ENCODE peak calls at places on chromosomes 7 and 10, in nine cellular contexts. M is MM.1S, L is psoas muscle, B is WERI-Rb-1, Z is HepG2, P is PC-3, S is fibroblast of lung, Q is GM23338, V is endodermal cell. H is an unnamed sample.

GRCh38 chr10:125149278-125150047 is 10.9 kb downstream of the CTBP2 start:
- DNase-seq in M (no peak), L (peak), B (no peak), Z (no peak), P (peak), S (peak), Q (peak), V (peak), H (peak)

GRCh38 chr10:117900280-117900679 is 146.5 kb downstream of the RAB11FIP2 start:
- DNase-seq in M (no peak), L (no peak), B (peak), Z (no peak), P (no peak), S (no peak), Q (no peak), V (no peak), H (no peak)

GRCh38 chr7:73613954-73614735 is 10.2 kb downstream of the MLXIPL start:
- DNase-seq in M (no peak), L (no peak), B (no peak), Z (peak), P (peak), S (peak), Q (no peak), V (no peak), H (no peak)

GRCh38 chr7:65477326-65477725 is 103.7 kb downstream of the ZNF92 start:
- DNase-seq in M (no peak), L (no peak), B (peak), Z (peak), P (peak), S (no peak), Q (peak), V (peak), H (no peak)

GRCh38 chr7:158923928-158924511 is 67.7 kb downstream of the DYNC2I1 start:
- DNase-seq in M (no peak), L (no peak), B (no peak), Z (no peak), P (no peak), S (no peak), Q (no peak), V (no peak), H (no peak)

GRCh38 chr10:79246606-79247275 is 100.5 kb upstream of the PPIF start:
- DNase-seq in M (no peak), L (peak), B (no peak), Z (no peak), P (no peak), S (peak), Q (no peak), V (no peak), H (peak)

GRCh38 chr10:11725912-11726311 is 16.3 kb upstream of the ECHDC3 start:
- DNase-seq in M (no peak), L (no peak), B (no peak), Z (no peak), P (no peak), S (no peak), Q (no peak), V (no peak), H (no peak)

GRCh38 chr7:133352430-133352829 is 99.6 kb downstream of the EXOC4 start:
- DNase-seq in M (no peak), L (no peak), B (no peak), Z (no peak), P (no peak), S (no peak), Q (no peak), V (no peak), H (no peak)

GRCh38 chr10:86262671-86263165 is 103.9 kb downstream of the GRID1 start:
- DNase-seq in M (no peak), L (no peak), B (no peak), Z (no peak), P (no peak), S (peak), Q (peak), V (peak), H (no peak)

GRCh38 chr10:5817322-5818047 is 4.3 kb upstream of the GDI2 start:
- DNase-seq in M (no peak), L (no peak), B (no peak), Z (peak), P (no peak), S (no peak), Q (no peak), V (no peak), H (no peak)

GRCh38 chr10:13563481-13564445 is 23.0 kb upstream of the PRPF18 start:
- DNase-seq in M (no peak), L (no peak), B (no peak), Z (no peak), P (no peak), S (no peak), Q (no peak), V (no peak), H (no peak)

GRCh38 chr10:76150139-76150885 is 718.9 kb downstream of the LRMDA start:
- DNase-seq in M (no peak), L (no peak), B (no peak), Z (peak), P (peak), S (peak), Q (peak), V (peak), H (no peak)

GRCh38 chr10:132335189-132336063 is 3.4 kb downstream of the LRRC27 start:
- DNase-seq in M (no peak), L (no peak), B (peak), Z (peak), P (no peak), S (no peak), Q (peak), V (peak), H (no peak)

GRCh38 chr10:37860494-37861190 is 3.2 kb upstream of the ZNF248 start:
- DNase-seq in M (peak), L (no peak), B (no peak), Z (peak), P (peak), S (peak), Q (no peak), V (no peak), H (peak)

GRCh38 chr10:89556590-89556989 is 21.2 kb upstream of the SLC16A12 start:
- DNase-seq in M (no peak), L (no peak), B (no peak), Z (no peak), P (peak), S (peak), Q (no peak), V (no peak), H (no peak)

GRCh38 chr7:50142421-50143113 is 49.5 kb upstream of the ZPBP start:
- DNase-seq in M (peak), L (no peak), B (no peak), Z (peak), P (peak), S (peak), Q (peak), V (no peak), H (peak)

GRCh38 chr10:104563051-104563450 is 78.0 kb upstream of the SORCS3 start:
- DNase-seq in M (no peak), L (no peak), B (no peak), Z (no peak), P (no peak), S (no peak), Q (no peak), V (peak), H (no peak)

GRCh38 chr7:158013085-158013668 is 574.4 kb downstream of the PTPRN2 start:
- DNase-seq in M (no peak), L (no peak), B (no peak), Z (no peak), P (no peak), S (no peak), Q (no peak), V (no peak), H (peak)

GRCh38 chr7:131692131-131692960 is 135.9 kb upstream of the PODXL start:
- DNase-seq in M (peak), L (peak), B (peak), Z (peak), P (peak), S (peak), Q (peak), V (peak), H (peak)

GRCh38 chr7:149125189-149125863 is 798 bp downstream of the ZNF425 start:
- DNase-seq in M (peak), L (no peak), B (no peak), Z (no peak), P (no peak), S (peak), Q (peak), V (no peak), H (no peak)

GRCh38 chr10:95562326-95562725 is 1.2 kb upstream of the SORBS1 start:
- DNase-seq in M (no peak), L (no peak), B (peak), Z (no peak), P (no peak), S (no peak), Q (no peak), V (no peak), H (no peak)

GRCh38 chr7:111556977-111557376 is 5.3 kb downstream of the IMMP2L start:
- DNase-seq in M (no peak), L (no peak), B (no peak), Z (no peak), P (no peak), S (no peak), Q (no peak), V (no peak), H (no peak)

GRCh38 chr10:128103229-128103714 is 23.0 kb downstream of the MKI67 start:
- DNase-seq in M (no peak), L (no peak), B (no peak), Z (no peak), P (no peak), S (no peak), Q (no peak), V (no peak), H (no peak)

GRCh38 chr7:79912213-79912633 is 222.4 kb upstream of the GNAI1 start:
- DNase-seq in M (no peak), L (no peak), B (no peak), Z (no peak), P (no peak), S (no peak), Q (no peak), V (no peak), H (no peak)

GRCh38 chr7:116101709-116102108 is 71.1 kb upstream of the TFEC start:
- DNase-seq in M (no peak), L (no peak), B (no peak), Z (no peak), P (peak), S (peak), Q (no peak), V (no peak), H (peak)

GRCh38 chr7:114047889-114048288 is 129.1 kb upstream of the PPP1R3A start:
- DNase-seq in M (no peak), L (no peak), B (no peak), Z (no peak), P (no peak), S (peak), Q (no peak), V (no peak), H (peak)

GRCh38 chr10:46052791-46053375 is 6.8 kb upstream of the MSMB start:
- DNase-seq in M (no peak), L (no peak), B (no peak), Z (no peak), P (no peak), S (no peak), Q (no peak), V (peak), H (no peak)

GRCh38 chr10:112827091-112827490 is 123.0 kb upstream of the TCF7L2 start:
- DNase-seq in M (no peak), L (no peak), B (no peak), Z (no peak), P (no peak), S (no peak), Q (no peak), V (no peak), H (no peak)

GRCh38 chr10:91816986-91817385 is 18.8 kb downstream of the TNKS2 start:
- DNase-seq in M (no peak), L (no peak), B (no peak), Z (no peak), P (no peak), S (no peak), Q (no peak), V (no peak), H (no peak)

GRCh38 chr10:4397337-4397736 is 428.7 kb upstream of the AKR1E2 start:
- DNase-seq in M (no peak), L (no peak), B (no peak), Z (no peak), P (no peak), S (no peak), Q (no peak), V (no peak), H (no peak)

GRCh38 chr10:4396401-4397283 is 429.4 kb upstream of the AKR1E2 start:
- DNase-seq in M (no peak), L (no peak), B (no peak), Z (no peak), P (no peak), S (no peak), Q (no peak), V (no peak), H (no peak)

GRCh38 chr10:4399571-4399970 is 426.4 kb upstream of the AKR1E2 start:
- DNase-seq in M (no peak), L (no peak), B (no peak), Z (no peak), P (no peak), S (no peak), Q (no peak), V (no peak), H (no peak)

GRCh38 chr10:4398602-4399001 is 427.4 kb upstream of the AKR1E2 start:
- DNase-seq in M (no peak), L (no peak), B (no peak), Z (no peak), P (no peak), S (no peak), Q (no peak), V (no peak), H (no peak)

GRCh38 chr10:4395731-4396130 is 430.3 kb upstream of the AKR1E2 start:
- DNase-seq in M (no peak), L (no peak), B (no peak), Z (no peak), P (no peak), S (no peak), Q (no peak), V (no peak), H (no peak)
- H3K4me3 ChIP-seq in M (no peak), L (no peak), B (no peak), Z (no peak), P (no peak), S (no peak), Q (no peak), V (no peak), H (no peak)

GRCh38 chr7:129657363-129657762 is 45.8 kb downstream of the NRF1 start:
- DNase-seq in M (no peak), L (no peak), B (no peak), Z (no peak), P (peak), S (peak), Q (no peak), V (no peak), H (no peak)
- TF ChIP-seq CTCF in M (no peak), L (no peak), B (no peak), Z (no peak), P (no peak), S (no peak), Q (no peak), V (no peak), H (no peak)

DNA sequence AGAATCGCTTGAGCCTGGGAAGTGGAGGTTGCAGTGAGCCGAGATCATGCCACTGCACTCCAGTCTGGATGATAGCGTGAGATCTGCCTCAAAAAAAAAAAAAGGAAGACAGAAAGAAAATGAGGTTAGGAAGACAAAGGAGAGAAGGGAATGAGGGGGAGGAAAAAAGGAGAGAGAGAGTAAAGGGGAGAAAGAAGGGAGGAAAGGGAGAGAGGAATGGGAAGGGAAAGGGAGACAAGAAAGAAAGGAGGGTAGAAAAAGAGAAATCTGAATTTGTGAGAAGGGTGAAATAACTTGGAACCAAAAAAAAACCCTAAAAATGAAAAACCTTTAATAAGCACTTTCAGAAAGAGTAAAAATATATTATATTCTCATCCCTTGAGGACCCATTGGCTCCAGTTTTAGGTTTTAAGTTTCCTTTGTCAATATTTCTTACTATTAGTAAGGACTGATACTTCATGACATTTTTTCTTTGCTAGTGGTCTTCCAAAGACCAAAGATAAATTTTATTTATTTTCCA is 54.9 kb downstream of the POT1 start:
- DNase-seq in M (no peak), L (no peak), B (no peak), Z (no peak), P (no peak), S (no peak), Q (no peak), V (no peak), H (no peak)
- H3K4me3 ChIP-seq in M (no peak), L (no peak), B (no peak), Z (no peak), P (no peak), S (no peak), Q (no peak), V (no peak), H (no peak)

DNA sequence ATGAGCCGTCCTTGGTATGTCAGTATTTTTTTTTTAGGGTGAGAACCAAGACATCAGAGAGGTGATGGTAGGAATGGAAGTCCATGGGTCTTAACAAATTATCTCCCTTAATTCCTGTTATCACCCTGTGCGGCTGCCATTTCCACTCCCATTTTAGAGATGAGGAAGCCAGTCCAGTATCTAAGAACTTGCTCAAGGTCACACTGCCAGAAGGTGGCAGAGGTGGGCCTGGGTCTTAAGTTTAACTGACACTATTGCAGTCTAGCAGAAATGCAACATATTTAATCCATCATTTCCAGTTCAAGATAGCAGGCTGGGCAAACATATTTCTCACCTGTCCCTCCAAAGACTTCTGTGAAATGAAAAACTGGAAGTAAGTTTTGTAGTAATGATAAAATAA is 108.3 kb downstream of the GLI3 start:
- DNase-seq in M (no peak), L (no peak), B (peak), Z (no peak), P (peak), S (peak), Q (peak), V (peak), H (peak)
- TF ChIP-seq CTCF in M (peak), L (no peak), B (peak), Z (no peak), P (peak), S (peak), Q (peak), V (peak), H (no peak)

GRCh38 chr10:27188897-27189296 is 33.7 kb downstream of the MASTL start:
- DNase-seq in M (no peak), L (no peak), B (no peak), Z (no peak), P (no peak), S (no peak), Q (peak), V (no peak), H (no peak)

GRCh38 chr10:27192284-27192683 is 37.1 kb downstream of the MASTL start:
- DNase-seq in M (no peak), L (peak), B (no peak), Z (no peak), P (peak), S (peak), Q (no peak), V (no peak), H (peak)

GRCh38 chr10:27190508-27190907 is 35.4 kb downstream of the MASTL start:
- DNase-seq in M (no peak), L (no peak), B (no peak), Z (no peak), P (peak), S (no peak), Q (no peak), V (no peak), H (peak)

GRCh38 chr10:27188259-27188658 is 33.1 kb downstream of the MASTL start:
- DNase-seq in M (no peak), L (no peak), B (no peak), Z (no peak), P (no peak), S (no peak), Q (no peak), V (no peak), H (peak)
- H3K4me3 ChIP-seq in M (no peak), L (no peak), B (no peak), Z (no peak), P (no peak), S (no peak), Q (no peak), V (no peak), H (no peak)